ENCODE peak calls at places on chromosome 13, in seven cellular contexts. One of them, this sample, is unnamed.
A peak's percentile ranks its signal among the peaks of the same experiment; 100 is the strongest.

GRCh38 chr13:73591861-73592260 is 533.1 kb downstream of the KLF5 start:
- DNase-seq in HCT116: no peak
- DNase-seq in stomach: no peak
- DNase-seq in heart left ventricle: no peak
- DNase-seq in right lobe of liver: no peak
- DNase-seq in Peyer's patch: no peak
- DNase-seq in transverse colon: no peak
- DNase-seq in this sample: no peak

GRCh38 chr13:32165791-32166190 is 134.2 kb downstream of the FRY start:
- DNase-seq in HCT116: no peak
- DNase-seq in stomach: no peak
- DNase-seq in heart left ventricle: peak; percentile 79
- DNase-seq in right lobe of liver: no peak
- DNase-seq in Peyer's patch: no peak
- DNase-seq in transverse colon: no peak
- DNase-seq in this sample: no peak

GRCh38 chr13:42405665-42406390 is 133.9 kb downstream of the AKAP11 start:
- DNase-seq in HCT116: no peak
- DNase-seq in stomach: no peak
- DNase-seq in heart left ventricle: no peak
- DNase-seq in right lobe of liver: no peak
- DNase-seq in Peyer's patch: no peak
- DNase-seq in transverse colon: no peak
- DNase-seq in this sample: no peak

GRCh38 chr13:50425772-50426171 is 410.5 kb downstream of the KCNRG start:
- DNase-seq in HCT116: no peak
- DNase-seq in stomach: no peak
- DNase-seq in heart left ventricle: no peak
- DNase-seq in right lobe of liver: no peak
- DNase-seq in Peyer's patch: no peak
- DNase-seq in transverse colon: no peak
- DNase-seq in this sample: no peak

GRCh38 chr13:86946734-86947133 is 724.4 kb upstream of the SLITRK5 start:
- DNase-seq in HCT116: no peak
- DNase-seq in stomach: no peak
- DNase-seq in heart left ventricle: no peak
- DNase-seq in right lobe of liver: no peak
- DNase-seq in Peyer's patch: no peak
- DNase-seq in transverse colon: no peak
- DNase-seq in this sample: no peak

GRCh38 chr13:29733069-29733700 is 117.2 kb downstream of the UBL3 start:
- DNase-seq in HCT116: no peak
- DNase-seq in stomach: no peak
- DNase-seq in heart left ventricle: no peak
- DNase-seq in right lobe of liver: no peak
- DNase-seq in Peyer's patch: no peak
- DNase-seq in transverse colon: no peak
- DNase-seq in this sample: no peak

GRCh38 chr13:49693191-49693733 is 2.0 kb upstream of the EBPL start:
- DNase-seq in HCT116: no peak
- DNase-seq in stomach: no peak
- DNase-seq in heart left ventricle: no peak
- DNase-seq in right lobe of liver: no peak
- DNase-seq in Peyer's patch: no peak
- DNase-seq in transverse colon: no peak
- DNase-seq in this sample: no peak

GRCh38 chr13:52345048-52345447 is 60.9 kb downstream of the THSD1 start:
- DNase-seq in HCT116: no peak
- DNase-seq in stomach: no peak
- DNase-seq in heart left ventricle: no peak
- DNase-seq in right lobe of liver: no peak
- DNase-seq in Peyer's patch: no peak
- DNase-seq in transverse colon: no peak
- DNase-seq in this sample: no peak

GRCh38 chr13:91355826-91356710 is 8.6 kb downstream of the MIR17HG start:
- DNase-seq in HCT116: no peak
- DNase-seq in stomach: no peak
- DNase-seq in heart left ventricle: no peak
- DNase-seq in right lobe of liver: no peak
- DNase-seq in Peyer's patch: no peak
- DNase-seq in transverse colon: no peak
- DNase-seq in this sample: no peak

GRCh38 chr13:91357613-91358383 is 10.3 kb downstream of the MIR17HG start:
- DNase-seq in HCT116: no peak
- DNase-seq in stomach: no peak
- DNase-seq in heart left ventricle: no peak
- DNase-seq in right lobe of liver: no peak
- DNase-seq in Peyer's patch: no peak
- DNase-seq in transverse colon: no peak
- DNase-seq in this sample: no peak

GRCh38 chr13:91353494-91353893 is 6.0 kb downstream of the MIR17HG start:
- DNase-seq in HCT116: no peak
- DNase-seq in stomach: no peak
- DNase-seq in heart left ventricle: no peak
- DNase-seq in right lobe of liver: no peak
- DNase-seq in Peyer's patch: no peak
- DNase-seq in transverse colon: no peak
- DNase-seq in this sample: no peak

GRCh38 chr13:91356919-91357612 is 9.6 kb downstream of the MIR17HG start:
- DNase-seq in HCT116: no peak
- DNase-seq in stomach: no peak
- DNase-seq in heart left ventricle: no peak
- DNase-seq in right lobe of liver: no peak
- DNase-seq in Peyer's patch: no peak
- DNase-seq in transverse colon: no peak
- DNase-seq in this sample: no peak

DNA sequence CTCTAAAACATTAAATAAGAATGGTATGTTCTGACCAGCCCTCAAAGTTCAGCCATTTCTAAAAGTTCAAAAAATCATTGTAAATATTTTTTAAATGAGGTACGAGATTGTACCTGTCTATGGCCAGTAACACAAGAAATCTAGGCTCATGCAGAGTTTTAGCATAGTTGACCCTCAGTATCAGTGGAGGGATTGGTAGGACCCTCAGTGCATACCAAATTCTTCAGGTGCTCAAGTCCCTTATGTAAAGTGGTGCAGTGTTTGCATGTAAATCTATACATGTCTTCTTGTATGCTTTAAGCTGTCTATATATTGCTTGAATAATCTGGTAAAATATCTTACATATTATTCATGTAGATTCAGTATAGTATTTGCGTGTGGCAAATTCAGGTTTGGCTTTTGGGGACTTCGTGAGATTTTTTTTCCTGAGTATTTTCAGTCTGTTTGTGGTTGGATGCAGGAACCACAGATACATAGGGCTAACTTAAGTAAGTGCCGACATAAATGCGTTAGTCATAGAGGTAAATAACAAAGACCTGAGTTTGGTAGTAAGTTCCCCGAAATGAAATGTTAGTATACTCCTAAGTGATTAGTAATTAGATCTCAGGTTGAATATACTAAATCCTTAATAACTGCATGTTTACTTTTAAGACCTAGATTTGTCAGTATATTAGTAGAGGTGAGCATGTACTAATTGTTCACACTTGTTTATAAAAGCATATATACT is 7.8 kb downstream of the MIR17HG start:
- DNase-seq in HCT116: no peak
- DNase-seq in stomach: no peak
- DNase-seq in heart left ventricle: no peak
- DNase-seq in right lobe of liver: no peak
- DNase-seq in Peyer's patch: no peak
- DNase-seq in transverse colon: no peak
- DNase-seq in this sample: no peak
- TF ChIP-seq POLR2A in HCT116: no peak
- TF ChIP-seq POLR2A in stomach: no peak
- TF ChIP-seq POLR2A in heart left ventricle: no peak
- TF ChIP-seq POLR2A in right lobe of liver: no peak
- TF ChIP-seq POLR2A in Peyer's patch: no peak
- TF ChIP-seq POLR2A in transverse colon: no peak
- TF ChIP-seq POLR2A in this sample: no peak

DNA sequence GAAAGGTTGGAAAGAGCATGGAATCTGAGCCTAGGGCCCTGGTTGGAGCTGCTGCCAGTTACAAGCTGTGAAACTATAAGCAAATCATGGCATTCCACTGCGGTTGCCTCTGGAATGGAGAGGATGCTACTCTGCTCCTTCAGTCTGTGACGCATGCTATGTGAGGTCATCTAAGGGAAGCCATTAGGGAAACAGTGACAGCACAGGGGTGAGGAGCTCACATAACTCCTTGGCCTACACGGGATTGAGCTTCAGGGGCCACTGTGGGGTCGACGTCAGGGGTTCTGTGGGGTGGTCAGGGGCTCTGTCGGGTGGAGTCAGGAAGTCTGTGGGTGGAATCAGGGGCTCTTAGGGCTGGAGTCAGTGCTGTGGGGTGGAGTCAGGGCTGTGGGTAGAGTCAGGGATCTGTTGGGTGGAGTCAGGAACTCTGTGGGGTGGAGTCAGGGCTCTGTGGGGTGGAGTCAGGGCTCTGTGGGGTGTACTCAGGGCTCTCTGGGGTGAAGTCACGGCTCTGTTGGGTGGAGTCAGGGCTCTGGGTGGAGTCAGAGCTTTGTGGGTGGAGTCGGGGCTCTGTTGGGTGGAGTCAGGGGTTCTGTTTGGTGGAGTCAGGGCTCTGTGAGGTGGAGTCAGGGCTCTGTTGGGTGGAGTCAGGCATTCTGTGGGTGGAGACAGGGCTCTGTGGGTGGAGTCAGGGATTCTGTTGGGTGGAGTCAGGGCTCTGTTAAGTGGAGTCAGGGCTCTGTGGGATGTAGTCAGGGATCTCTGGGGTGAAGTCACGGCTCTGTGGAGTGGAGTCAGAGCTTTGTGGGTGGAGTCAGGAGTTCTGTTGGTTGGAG is 35.8 kb upstream of the MEDAG start:
- DNase-seq in HCT116: peak; percentile 79
- DNase-seq in stomach: peak; percentile 42
- DNase-seq in heart left ventricle: peak; percentile 65
- DNase-seq in right lobe of liver: peak; percentile 53
- DNase-seq in Peyer's patch: no peak
- DNase-seq in transverse colon: peak; percentile 55
- DNase-seq in this sample: peak; percentile 65
- TF ChIP-seq POLR2A in HCT116: peak; percentile 16
- TF ChIP-seq POLR2A in stomach: no peak
- TF ChIP-seq POLR2A in heart left ventricle: no peak
- TF ChIP-seq POLR2A in right lobe of liver: no peak
- TF ChIP-seq POLR2A in Peyer's patch: no peak
- TF ChIP-seq POLR2A in transverse colon: no peak
- TF ChIP-seq POLR2A in this sample: no peak

GRCh38 chr13:100673831-100674362 is 698 bp downstream of the TMTC4 start:
- DNase-seq in HCT116: peak; percentile 28
- DNase-seq in stomach: peak; percentile 55
- DNase-seq in heart left ventricle: peak; percentile 65
- DNase-seq in right lobe of liver: peak; percentile 72
- DNase-seq in Peyer's patch: peak; percentile 22
- DNase-seq in transverse colon: peak; percentile 39
- DNase-seq in this sample: peak; percentile 49

GRCh38 chr13:100674363-100674847 is at the start of gene TMTC4:
- DNase-seq in HCT116: no peak
- DNase-seq in stomach: no peak
- DNase-seq in heart left ventricle: no peak
- DNase-seq in right lobe of liver: no peak
- DNase-seq in Peyer's patch: peak; percentile 19
- DNase-seq in transverse colon: peak; percentile 32
- DNase-seq in this sample: no peak

GRCh38 chr13:100673376-100673830 is 1.2 kb downstream of the TMTC4 start:
- DNase-seq in HCT116: no peak
- DNase-seq in stomach: no peak
- DNase-seq in heart left ventricle: no peak
- DNase-seq in right lobe of liver: no peak
- DNase-seq in Peyer's patch: no peak
- DNase-seq in transverse colon: no peak
- DNase-seq in this sample: peak; percentile 29

GRCh38 chr13:100675660-100676129 is 1.1 kb upstream of the TMTC4 start:
- DNase-seq in HCT116: no peak
- DNase-seq in stomach: no peak
- DNase-seq in heart left ventricle: no peak
- DNase-seq in right lobe of liver: no peak
- DNase-seq in Peyer's patch: no peak
- DNase-seq in transverse colon: no peak
- DNase-seq in this sample: no peak

DNA sequence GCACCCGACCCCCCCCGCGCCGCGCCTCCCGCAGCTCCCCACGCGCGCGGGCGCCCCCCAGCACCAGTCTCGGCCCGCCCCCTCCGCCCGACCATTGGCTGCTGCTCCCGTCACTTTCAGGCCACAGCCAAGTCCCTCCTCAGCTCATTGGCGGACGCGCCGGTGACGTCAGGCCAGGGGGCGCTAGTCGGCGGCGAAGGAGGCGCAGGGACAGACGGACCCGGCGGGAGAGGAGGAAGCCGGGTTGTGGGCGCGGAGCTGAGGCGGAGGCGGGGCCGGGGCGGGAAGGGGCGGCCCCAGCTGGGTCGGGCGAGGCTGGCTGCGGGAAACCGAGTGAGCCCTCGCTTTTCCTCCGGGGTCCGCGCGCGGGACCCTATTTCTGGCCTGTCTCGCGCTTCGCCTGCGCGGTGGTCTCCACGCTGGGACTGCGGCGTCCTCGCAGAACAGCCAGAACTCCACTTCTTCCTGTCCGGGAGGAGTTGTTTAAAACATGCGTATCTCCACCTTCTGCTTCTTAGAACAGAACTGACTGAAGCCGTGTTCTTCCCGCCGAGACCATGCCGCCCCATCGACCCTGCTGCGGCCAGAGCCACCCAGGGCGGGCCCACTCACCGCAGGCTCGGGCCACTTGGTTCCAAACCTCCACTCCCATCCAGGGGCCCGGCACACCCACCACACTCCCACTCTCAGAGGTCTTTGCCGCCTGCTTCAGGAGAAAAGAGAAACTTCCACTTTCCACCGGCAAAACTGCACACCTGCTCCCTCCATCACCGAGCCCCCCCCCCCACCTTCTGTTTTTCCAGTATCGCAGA is 459 bp upstream of the TMTC4 start:
- DNase-seq in HCT116: peak; percentile 92
- DNase-seq in stomach: peak; percentile 100
- DNase-seq in heart left ventricle: peak; percentile 99
- DNase-seq in right lobe of liver: peak; percentile 100
- DNase-seq in Peyer's patch: peak; percentile 99
- DNase-seq in transverse colon: peak; percentile 100
- DNase-seq in this sample: peak; percentile 100
- TF ChIP-seq POLR2A in HCT116: no peak
- TF ChIP-seq POLR2A in stomach: no peak
- TF ChIP-seq POLR2A in heart left ventricle: peak; percentile 85
- TF ChIP-seq POLR2A in right lobe of liver: peak; percentile 62
- TF ChIP-seq POLR2A in Peyer's patch: peak; percentile 75
- TF ChIP-seq POLR2A in transverse colon: peak; percentile 44
- TF ChIP-seq POLR2A in this sample: peak; percentile 60

GRCh38 chr13:48235814-48236135 is 2.8 kb downstream of the ITM2B start:
- DNase-seq in HCT116: no peak
- DNase-seq in stomach: no peak
- DNase-seq in heart left ventricle: no peak
- DNase-seq in right lobe of liver: no peak
- DNase-seq in Peyer's patch: no peak
- DNase-seq in transverse colon: no peak
- DNase-seq in this sample: no peak

GRCh38 chr13:48233886-48234488 is 981 bp downstream of the ITM2B start:
- DNase-seq in HCT116: no peak
- DNase-seq in stomach: no peak
- DNase-seq in heart left ventricle: no peak
- DNase-seq in right lobe of liver: no peak
- DNase-seq in Peyer's patch: no peak
- DNase-seq in transverse colon: no peak
- DNase-seq in this sample: peak; percentile 36

GRCh38 chr13:48234652-48235099 is 1.7 kb downstream of the ITM2B start:
- DNase-seq in HCT116: no peak
- DNase-seq in stomach: no peak
- DNase-seq in heart left ventricle: no peak
- DNase-seq in right lobe of liver: no peak
- DNase-seq in Peyer's patch: no peak
- DNase-seq in transverse colon: no peak
- DNase-seq in this sample: no peak

GRCh38 chr13:48236528-48237353 is 3.7 kb downstream of the ITM2B start:
- DNase-seq in HCT116: no peak
- DNase-seq in stomach: no peak
- DNase-seq in heart left ventricle: no peak
- DNase-seq in right lobe of liver: no peak
- DNase-seq in Peyer's patch: no peak
- DNase-seq in transverse colon: no peak
- DNase-seq in this sample: no peak

DNA sequence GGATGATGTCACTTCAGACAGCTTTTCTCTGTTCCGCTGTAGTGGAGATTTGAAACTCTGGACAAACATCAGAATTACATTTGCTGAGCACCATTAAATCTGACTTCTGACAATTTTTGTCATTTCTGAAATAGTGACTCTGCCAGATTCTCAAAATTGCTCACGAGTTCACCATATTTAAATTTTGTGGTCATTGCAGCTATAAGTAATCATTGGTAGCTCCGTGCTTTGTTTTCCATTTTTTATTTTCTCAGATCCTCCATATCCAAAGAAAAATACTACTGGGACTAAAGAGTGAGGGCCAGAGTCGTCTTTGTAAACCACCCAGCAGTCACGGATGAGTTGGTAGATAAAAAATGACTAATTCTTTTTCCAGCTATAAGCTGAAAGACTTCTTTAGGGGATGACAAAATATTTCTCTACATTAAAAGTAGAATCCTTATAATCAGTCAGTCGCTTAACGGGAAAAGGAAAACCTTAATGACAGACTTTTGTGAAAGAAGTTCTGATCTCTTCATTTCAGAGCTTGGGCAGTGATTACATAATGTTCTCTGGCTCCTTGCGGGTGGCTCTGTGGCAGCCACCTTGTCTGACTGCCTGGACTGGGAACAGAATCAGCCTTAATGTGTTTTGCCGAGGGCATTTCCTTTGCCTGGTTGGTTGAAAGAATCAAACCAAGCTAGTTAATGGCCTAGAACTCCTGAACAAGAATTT is 2.3 kb downstream of the ITM2B start:
- DNase-seq in HCT116: no peak
- DNase-seq in stomach: peak; percentile 53
- DNase-seq in heart left ventricle: peak; percentile 42
- DNase-seq in right lobe of liver: no peak
- DNase-seq in Peyer's patch: no peak
- DNase-seq in transverse colon: peak; percentile 28
- DNase-seq in this sample: peak; percentile 62
- TF ChIP-seq POLR2A in HCT116: no peak
- TF ChIP-seq POLR2A in stomach: no peak
- TF ChIP-seq POLR2A in heart left ventricle: peak; percentile 62
- TF ChIP-seq POLR2A in right lobe of liver: peak; percentile 50
- TF ChIP-seq POLR2A in Peyer's patch: peak; percentile 48
- TF ChIP-seq POLR2A in transverse colon: peak; percentile 30
- TF ChIP-seq POLR2A in this sample: no peak

This sample was measured in testis.